ENCODE peak calls at places on chromosomes 7 and 10, in seven cellular contexts. S is NCI-H1092; M is endothelial cell; E is NCI-H1105 treated with DMSO at 0.1 percent for 48 hours; U is WTC11; H is HT-29; P is activated CD4-positive, alpha-beta T cell treated with anti-CD3 and anti-CD28 coated beads, Interleukin-2, amount 50 U/mL, for 48 hours. D is an unnamed sample.
A peak's percentile ranks its signal among the peaks of the same experiment; 100 is the strongest.

GRCh38 chr10:81696609-81697388 is 178.2 kb upstream of the NRG3 start:
- DNase-seq in E (no peak), U (peak; percentile 61), S (no peak), M (no peak), H (no peak), P (no peak), D (no peak)

GRCh38 chr7:150357277-150357676 is 11.3 kb upstream of the REPIN1 start:
- DNase-seq in H (no peak), M (no peak), U (no peak), P (peak; percentile 62), E (peak; percentile 36), S (peak; percentile 42), D (no peak)

GRCh38 chr10:21496285-21497176 is 29.0 kb downstream of the SKIDA1 start:
- DNase-seq in S (peak; percentile 40), P (peak; percentile 59), E (peak; percentile 41), H (peak; percentile 47), U (peak; percentile 53), M (peak; percentile 57), D (no peak)

GRCh38 chr10:4316166-4316810 is 509.7 kb upstream of the AKR1E2 start:
- DNase-seq in E (no peak), U (no peak), M (no peak), P (no peak), H (no peak), S (no peak), D (no peak)

GRCh38 chr7:141304291-141304690 is 230.4 kb downstream of the TMEM178B start:
- DNase-seq in P (no peak), S (no peak), H (no peak), M (no peak), U (no peak), E (peak; percentile 13), D (no peak)

GRCh38 chr10:93458821-93459257 is 23.3 kb downstream of the MYOF start:
- DNase-seq in P (peak; percentile 24), E (no peak), S (no peak), U (no peak), M (no peak), H (peak; percentile 95), D (no peak)

GRCh38 chr10:29530112-29530976 is 104.4 kb downstream of the SVIL start:
- DNase-seq in U (no peak), E (no peak), M (no peak), H (no peak), S (no peak), P (no peak), D (no peak)

GRCh38 chr10:124453965-124454610 is 4.3 kb upstream of the NKX1-2 start:
- DNase-seq in S (no peak), U (no peak), E (no peak), M (no peak), P (no peak), H (no peak), D (no peak)

GRCh38 chr7:1418505-1419309 is 40.6 kb downstream of the MICALL2 start:
- DNase-seq in U (peak; percentile 79), E (peak; percentile 12), S (no peak), P (no peak), M (no peak), H (peak; percentile 58), D (peak; percentile 49)

GRCh38 chr7:50687096-50687495 is 95.6 kb downstream of the GRB10 start:
- DNase-seq in H (no peak), E (no peak), S (no peak), P (no peak), M (no peak), U (no peak), D (no peak)

GRCh38 chr10:32471232-32471631 is 25.3 kb downstream of the CCDC7 start:
- DNase-seq in H (no peak), S (no peak), M (no peak), U (no peak), E (no peak), P (no peak), D (no peak)

GRCh38 chr7:158407581-158408331 is 179.9 kb downstream of the PTPRN2 start:
- DNase-seq in M (no peak), S (peak; percentile 39), U (no peak), H (peak; percentile 74), P (no peak), E (peak; percentile 45), D (peak; percentile 31)

GRCh38 chr7:26443761-26444160 is 152.1 kb downstream of the SNX10 start:
- DNase-seq in H (no peak), E (no peak), M (no peak), P (no peak), S (no peak), U (no peak), D (no peak)

GRCh38 chr7:116534790-116535189 is 10.0 kb downstream of the CAV1 start:
- DNase-seq in E (no peak), U (no peak), H (no peak), M (no peak), P (no peak), S (no peak), D (no peak)

GRCh38 chr7:40717242-40717641 is 582.4 kb downstream of the SUGCT start:
- DNase-seq in M (peak; percentile 57), E (peak; percentile 14), S (no peak), U (peak; percentile 75), H (peak; percentile 82), P (peak; percentile 1), D (peak; percentile 39)

GRCh38 chr7:74523015-74523414 is 69.3 kb downstream of the GTF2IRD1 start:
- DNase-seq in U (no peak), E (no peak), M (no peak), S (no peak), P (no peak), H (no peak), D (no peak)

GRCh38 chr10:122505885-122506284 is 44.5 kb downstream of the HTRA1 start:
- DNase-seq in E (no peak), H (no peak), M (no peak), U (no peak), P (no peak), S (no peak), D (no peak)

GRCh38 chr7:69516208-69516820 is 82.0 kb upstream of the AUTS2 start:
- DNase-seq in M (peak; percentile 29), P (no peak), H (no peak), E (no peak), S (no peak), U (no peak), D (no peak)

GRCh38 chr10:63773106-63773505 is 251.9 kb downstream of the REEP3 start:
- DNase-seq in E (no peak), S (no peak), U (no peak), M (no peak), P (no peak), H (no peak), D (no peak)

GRCh38 chr10:47214520-47214919 is 85.5 kb upstream of the GDF10 start:
- DNase-seq in M (no peak), U (no peak), E (no peak), H (no peak), P (no peak), S (no peak), D (no peak)

GRCh38 chr10:79066460-79067240 is 2.1 kb upstream of the ZMIZ1 start:
- DNase-seq in P (peak; percentile 7), S (no peak), U (peak; percentile 32), H (peak; percentile 49), M (peak; percentile 33), E (peak; percentile 5), D (no peak)

GRCh38 chr7:122155566-122155965 is 11.5 kb upstream of the AASS start:
- DNase-seq in S (no peak), M (no peak), P (no peak), U (no peak), E (no peak), H (no peak), D (no peak)

GRCh38 chr7:84394219-84394618 is 199.6 kb upstream of the SEMA3A start:
- DNase-seq in U (no peak), P (no peak), H (no peak), E (no peak), M (no peak), S (no peak), D (no peak)

GRCh38 chr10:103125323-103126267 is 67.5 kb downstream of the NT5C2 start:
- DNase-seq in S (no peak), P (no peak), H (no peak), U (no peak), E (no peak), M (no peak), D (no peak)

GRCh38 chr10:124030061-124030460 is 63.3 kb downstream of the CHST15 start:
- DNase-seq in S (no peak), H (no peak), E (no peak), P (no peak), M (no peak), U (no peak), D (no peak)

GRCh38 chr10:73590881-73591577 is at the start of gene USP54:
- DNase-seq in E (no peak), H (peak; percentile 93), U (no peak), P (no peak), M (peak; percentile 61), S (no peak), D (no peak)

GRCh38 chr7:140639366-140640053 is 1.1 kb downstream of the DENND2A start:
- DNase-seq in S (no peak), M (peak; percentile 32), P (peak; percentile 21), U (no peak), H (no peak), E (no peak), D (no peak)

GRCh38 chr10:5723692-5724091 is 39.1 kb downstream of the TASOR2 start:
- DNase-seq in S (no peak), U (no peak), M (no peak), H (no peak), E (no peak), P (no peak), D (no peak)

GRCh38 chr7:17297243-17297642 is 1.2 kb upstream of the AHR start:
- DNase-seq in U (no peak), M (no peak), E (no peak), P (no peak), S (no peak), H (peak; percentile 45), D (no peak)

GRCh38 chr10:80460399-80461207 is 6.5 kb downstream of the TSPAN14 start:
- DNase-seq in M (no peak), P (no peak), E (peak; percentile 77), S (no peak), U (peak; percentile 79), H (peak; percentile 96), D (peak; percentile 100)

GRCh38 chr10:25082276-25083204 is 66.1 kb downstream of the THNSL1 start:
- DNase-seq in E (peak; percentile 26), H (no peak), S (no peak), U (no peak), P (no peak), M (no peak), D (no peak)